ENCODE peak calls at places on chromosomes 16 and 17, in ten cellular contexts. K, B, D, S, J, T, Z, M, R and O are unnamed samples.

GRCh38 chr17:47982091-47982617 is 11.2 kb downstream of the CDK5RAP3 start:
- DNase-seq in K (no peak), B (no peak), D (no peak), S (no peak), J (no peak), T (no peak), Z (no peak), M (no peak), R (no peak), O (no peak)

GRCh38 chr16:67723940-67724339 is 4.8 kb upstream of the GFOD2 start:
- DNase-seq in K (no peak), B (no peak), D (no peak), S (no peak), J (no peak), T (no peak), Z (no peak), M (no peak), R (no peak), O (peak; percentile 40)

GRCh38 chr17:64045176-64045575 is 24.7 kb upstream of the ICAM2 start:
- DNase-seq in K (no peak), B (no peak), D (no peak), S (no peak), J (no peak), T (no peak), Z (no peak), M (no peak), R (no peak), O (no peak)

GRCh38 chr17:61833536-61834203 is 29.7 kb downstream of the BRIP1 start:
- DNase-seq in K (no peak), B (no peak), D (peak; percentile 79), S (no peak), J (peak; percentile 86), T (peak; percentile 45), Z (no peak), M (no peak), R (peak; percentile 84), O (no peak)

GRCh38 chr16:47426806-47427205 is 34.1 kb downstream of the ITFG1 start:
- DNase-seq in K (no peak), B (no peak), D (no peak), S (no peak), J (no peak), T (no peak), Z (no peak), M (no peak), R (no peak), O (no peak)

GRCh38 chr17:42078396-42079042 is 19.8 kb downstream of the ZNF385C start:
- DNase-seq in K (no peak), B (no peak), D (no peak), S (no peak), J (no peak), T (no peak), Z (no peak), M (no peak), R (no peak), O (no peak)

GRCh38 chr16:48963306-48963705 is 318.3 kb downstream of the CBLN1 start:
- DNase-seq in K (no peak), B (no peak), D (peak; percentile 74), S (no peak), J (peak; percentile 57), T (no peak), Z (no peak), M (no peak), R (no peak), O (no peak)

GRCh38 chr16:57483725-57484514 is 2.4 kb downstream of the DOK4 start:
- DNase-seq in K (no peak), B (peak; percentile 59), D (no peak), S (no peak), J (no peak), T (no peak), Z (peak; percentile 8), M (no peak), R (no peak), O (no peak)

GRCh38 chr17:13099079-13099478 is 81.3 kb upstream of the ELAC2 start:
- DNase-seq in K (peak; percentile 16), B (no peak), D (no peak), S (no peak), J (no peak), T (no peak), Z (no peak), M (no peak), R (no peak), O (no peak)

GRCh38 chr16:66717112-66717675 is 20.7 kb upstream of the CMTM4 start:
- DNase-seq in K (peak; percentile 61), B (no peak), D (peak; percentile 58), S (no peak), J (peak; percentile 83), T (peak; percentile 77), Z (no peak), M (peak; percentile 39), R (peak; percentile 62), O (no peak)